ENCODE peak calls at places on chromosomes 11 and 22, in four cellular contexts. Z is NCI-H2227 treated with DMSO at 0.1 percent for 48 hours, X is amniotic epithelial cell, W is adrenal gland. D is an unnamed sample.

GRCh38 chr11:133906241-133906640 is 50.5 kb downstream of the IGSF9B start:
- DNase-seq in W (no peak), X (no peak), Z (no peak), D (no peak)

GRCh38 chr11:122659676-122660571 is 4.4 kb downstream of the UBASH3B start:
- DNase-seq in W (no peak), Z (no peak), X (no peak), D (no peak)

GRCh38 chr11:116457336-116458007 is 315.3 kb downstream of the BUD13 start:
- DNase-seq in W (no peak), X (no peak), Z (peak), D (no peak)

GRCh38 chr11:66459138-66459778 is 7.4 kb upstream of the PELI3 start:
- DNase-seq in X (no peak), W (no peak), Z (no peak), D (no peak)

GRCh38 chr22:41290262-41291221 is 4.6 kb upstream of the RANGAP1 start:
- DNase-seq in W (no peak), Z (no peak), X (peak), D (no peak)

GRCh38 chr11:61536676-61537270 is 28.2 kb downstream of the LRRC10B start:
- DNase-seq in X (no peak), Z (no peak), W (no peak), D (no peak)

GRCh38 chr11:87081358-87081757 is 43.6 kb downstream of the TMEM135 start:
- DNase-seq in Z (no peak), X (no peak), W (no peak), D (no peak)

GRCh38 chr11:3037041-3037944 is 19.9 kb downstream of the CARS1 start:
- DNase-seq in W (peak), Z (peak), X (peak), D (peak)

GRCh38 chr22:31126869-31127175 is 4.1 kb downstream of the INPP5J start:
- DNase-seq in W (no peak), Z (no peak), X (no peak), D (no peak)

GRCh38 chr11:119100246-119100959 is 1.2 kb downstream of the DPAGT1 start:
- DNase-seq in W (no peak), X (peak), Z (no peak), D (no peak)

GRCh38 chr11:34192481-34193401 is 87.3 kb downstream of the NAT10 start:
- DNase-seq in W (peak), Z (no peak), X (peak), D (no peak)

GRCh38 chr11:118928108-118928869 is 2.6 kb upstream of the BCL9L start:
- DNase-seq in W (peak), Z (peak), X (peak), D (peak)

GRCh38 chr11:11979487-11980117 is 28.8 kb downstream of the DKK3 start:
- DNase-seq in X (peak), Z (no peak), W (no peak), D (no peak)

GRCh38 chr11:92227954-92228935 is 3.6 kb downstream of the FAT3 start:
- DNase-seq in Z (no peak), W (no peak), X (no peak), D (no peak)

GRCh38 chr22:19224557-19224956 is 46.0 kb upstream of the SLC25A1 start:
- DNase-seq in X (no peak), Z (no peak), W (no peak), D (no peak)

GRCh38 chr11:107565219-107565937 is at the start of gene ALKBH8:
- DNase-seq in X (peak), W (peak), Z (peak), D (peak)

GRCh38 chr11:14218728-14219127 is 140.3 kb downstream of the RRAS2 start:
- DNase-seq in X (no peak), W (no peak), Z (no peak), D (no peak)

GRCh38 chr22:20101638-20102037 is 14.3 kb upstream of the RANBP1 start:
- DNase-seq in X (no peak), Z (no peak), W (no peak), D (no peak)

GRCh38 chr11:126345759-126346585 is 9.5 kb upstream of the ST3GAL4 start:
- DNase-seq in Z (peak), X (peak), W (peak), D (no peak)

GRCh38 chr11:111308140-111308539 is 9.8 kb downstream of the POU2AF3 start:
- DNase-seq in X (no peak), Z (peak), W (no peak), D (no peak)

GRCh38 chr11:113238721-113239120 is 75.7 kb upstream of the TTC12 start:
- DNase-seq in W (no peak), X (no peak), Z (no peak), D (no peak)

GRCh38 chr11:13970986-13971385 is 8.5 kb downstream of the SPON1 start:
- DNase-seq in Z (no peak), X (peak), W (no peak), D (no peak)

GRCh38 chr11:68996376-68997123 is 15.8 kb upstream of the MRGPRD start:
- DNase-seq in X (no peak), Z (no peak), W (peak), D (no peak)

GRCh38 chr22:46021577-46021976 is 44.6 kb upstream of the WNT7B start:
- DNase-seq in W (peak), Z (no peak), X (no peak), D (no peak)

GRCh38 chr11:119460582-119460981 is 37.6 kb upstream of the THY1 start:
- DNase-seq in X (peak), Z (no peak), W (no peak), D (no peak)

GRCh38 chr11:14480716-14481115 is 18.9 kb downstream of the COPB1 start:
- DNase-seq in Z (no peak), W (no peak), X (no peak), D (no peak)